ENCODE peak calls at places on chromosomes 7 and 10, in four cellular contexts. One of them, this sample, is unnamed.

GRCh38 chr10:133179128-133179520 is 19.1 kb downstream of the KNDC1 start:
- DNase-seq in NCI-H1092: no peak
- DNase-seq in GM20000: no peak
- DNase-seq in T1000: no peak
- DNase-seq in this sample: no peak

GRCh38 chr10:117723343-117723742 is 180.8 kb downstream of the EMX2 start:
- DNase-seq in NCI-H1092: no peak
- DNase-seq in GM20000: no peak
- DNase-seq in T1000: no peak
- DNase-seq in this sample: no peak

GRCh38 chr10:118957966-118958365 is 71.5 kb upstream of the NANOS1 start:
- DNase-seq in NCI-H1092: no peak
- DNase-seq in GM20000: no peak
- DNase-seq in T1000: no peak
- DNase-seq in this sample: no peak

GRCh38 chr7:85135931-85136330 is 50.9 kb downstream of the SEMA3D start:
- DNase-seq in NCI-H1092: no peak
- DNase-seq in GM20000: no peak
- DNase-seq in T1000: no peak
- DNase-seq in this sample: no peak

GRCh38 chr7:141609566-141609965 is 58.4 kb downstream of the AGK start:
- DNase-seq in NCI-H1092: no peak
- DNase-seq in GM20000: no peak
- DNase-seq in T1000: no peak
- DNase-seq in this sample: no peak

GRCh38 chr7:88111136-88111748 is 108.6 kb downstream of the SRI start:
- DNase-seq in NCI-H1092: no peak
- DNase-seq in GM20000: peak
- DNase-seq in T1000: no peak
- DNase-seq in this sample: no peak

GRCh38 chr10:102916173-102916572 is 1.9 kb upstream of the CNNM2 start:
- DNase-seq in NCI-H1092: no peak
- DNase-seq in GM20000: no peak
- DNase-seq in T1000: no peak
- DNase-seq in this sample: no peak

GRCh38 chr7:91033574-91033973 is 230.7 kb upstream of the FZD1 start:
- DNase-seq in NCI-H1092: no peak
- DNase-seq in GM20000: no peak
- DNase-seq in T1000: no peak
- DNase-seq in this sample: no peak

GRCh38 chr10:123553810-123554430 is 112.2 kb upstream of the GPR26 start:
- DNase-seq in NCI-H1092: no peak
- DNase-seq in GM20000: no peak
- DNase-seq in T1000: no peak
- DNase-seq in this sample: no peak

GRCh38 chr10:70648427-70648826 is 23.9 kb upstream of the ADAMTS14 start:
- DNase-seq in NCI-H1092: no peak
- DNase-seq in GM20000: no peak
- DNase-seq in T1000: no peak
- DNase-seq in this sample: no peak

GRCh38 chr7:103718482-103719415 is 270.7 kb downstream of the RELN start:
- DNase-seq in NCI-H1092: no peak
- DNase-seq in GM20000: no peak
- DNase-seq in T1000: no peak
- DNase-seq in this sample: no peak

GRCh38 chr7:119964640-119965542 is 308.1 kb upstream of the KCND2 start:
- DNase-seq in NCI-H1092: no peak
- DNase-seq in GM20000: no peak
- DNase-seq in T1000: no peak
- DNase-seq in this sample: no peak

GRCh38 chr7:125878990-125879389 is 949.4 kb upstream of the POT1 start:
- DNase-seq in NCI-H1092: no peak
- DNase-seq in GM20000: no peak
- DNase-seq in T1000: no peak
- DNase-seq in this sample: no peak

GRCh38 chr10:129778571-129778970 is 185.5 kb downstream of the EBF3 start:
- DNase-seq in NCI-H1092: no peak
- DNase-seq in GM20000: no peak
- DNase-seq in T1000: no peak
- DNase-seq in this sample: no peak

GRCh38 chr7:141231018-141231792 is 157.3 kb downstream of the TMEM178B start:
- DNase-seq in NCI-H1092: peak
- DNase-seq in GM20000: no peak
- DNase-seq in T1000: no peak
- DNase-seq in this sample: no peak

GRCh38 chr7:947391-948210 is 6.9 kb downstream of the ADAP1 start:
- DNase-seq in NCI-H1092: no peak
- DNase-seq in GM20000: no peak
- DNase-seq in T1000: no peak
- DNase-seq in this sample: no peak

GRCh38 chr10:127886371-127887051 is 6.2 kb downstream of the CLRN3 start:
- DNase-seq in NCI-H1092: no peak
- DNase-seq in GM20000: no peak
- DNase-seq in T1000: no peak
- DNase-seq in this sample: no peak

GRCh38 chr7:28804990-28805389 is 153.1 kb downstream of the TRIL start:
- DNase-seq in NCI-H1092: no peak
- DNase-seq in GM20000: no peak
- DNase-seq in T1000: no peak
- DNase-seq in this sample: no peak

GRCh38 chr7:5557920-5558401 is 134.3 kb upstream of the TNRC18 start:
- DNase-seq in NCI-H1092: no peak
- DNase-seq in GM20000: peak
- DNase-seq in T1000: no peak
- DNase-seq in this sample: no peak

GRCh38 chr10:4532976-4533375 is 293.0 kb upstream of the AKR1E2 start:
- DNase-seq in NCI-H1092: no peak
- DNase-seq in GM20000: no peak
- DNase-seq in T1000: no peak
- DNase-seq in this sample: no peak

GRCh38 chr10:14573666-14574261 is 200.9 kb downstream of the FAM107B start:
- DNase-seq in NCI-H1092: no peak
- DNase-seq in GM20000: no peak
- DNase-seq in T1000: peak
- DNase-seq in this sample: no peak

GRCh38 chr7:151428393-151429231 is 11.3 kb downstream of the CRYGN start:
- DNase-seq in NCI-H1092: no peak
- DNase-seq in GM20000: no peak
- DNase-seq in T1000: no peak
- DNase-seq in this sample: no peak

GRCh38 chr7:84043661-84044191 is 150.9 kb downstream of the SEMA3A start:
- DNase-seq in NCI-H1092: no peak
- DNase-seq in GM20000: no peak
- DNase-seq in T1000: no peak
- DNase-seq in this sample: no peak

GRCh38 chr10:112811741-112812551 is 138.1 kb upstream of the TCF7L2 start:
- DNase-seq in NCI-H1092: no peak
- DNase-seq in GM20000: no peak
- DNase-seq in T1000: peak
- DNase-seq in this sample: peak

GRCh38 chr7:76354981-76355730 is 3.6 kb downstream of the YWHAG start:
- DNase-seq in NCI-H1092: no peak
- DNase-seq in GM20000: no peak
- DNase-seq in T1000: no peak
- DNase-seq in this sample: no peak

GRCh38 chr10:48282829-48283228 is 8.3 kb upstream of the FRMPD2 start:
- DNase-seq in NCI-H1092: no peak
- DNase-seq in GM20000: no peak
- DNase-seq in T1000: no peak
- DNase-seq in this sample: no peak